ENCODE peak calls at places on chromosome 14, in nine cellular contexts. J is fibroblast of the aortic adventitia, H is AG04449, P is cardiac muscle cell, I is left ventricle myocardium inferior, M is cardiac fibroblast, T is tibial nerve, S is HFFc6, V is BE2C. E is an unnamed sample.

GRCh38 chr14:103520657-103521437 is 1.8 kb downstream of the CKB start:
- DNase-seq in P (peak), J (peak), I (peak), S (no peak), H (no peak), M (peak), V (peak), T (peak), E (no peak)

GRCh38 chr14:70988452-70988851 is 81.2 kb downstream of the PCNX1 start:
- DNase-seq in S (no peak), J (no peak), H (no peak), T (no peak), I (no peak), V (no peak), P (no peak), M (no peak), E (no peak)

GRCh38 chr14:77111021-77111420 is 13.0 kb downstream of the CIPC start:
- DNase-seq in V (no peak), M (peak), T (no peak), P (no peak), I (no peak), H (no peak), S (no peak), J (peak), E (no peak)

GRCh38 chr14:61409782-61410181 is 88.4 kb downstream of the PRKCH start:
- DNase-seq in M (no peak), J (no peak), T (no peak), H (no peak), V (no peak), I (no peak), S (no peak), P (no peak), E (no peak)

GRCh38 chr14:65833256-65833880 is 420.8 kb downstream of the FUT8 start:
- DNase-seq in M (no peak), J (no peak), V (no peak), T (no peak), P (no peak), S (no peak), I (no peak), H (no peak), E (no peak)

GRCh38 chr14:60922050-60922449 is 58.8 kb downstream of the TRMT5 start:
- DNase-seq in T (no peak), S (no peak), H (no peak), V (no peak), P (no peak), I (no peak), J (peak), M (peak), E (no peak)

GRCh38 chr14:51616724-51617409 is 34.8 kb upstream of the FRMD6 start:
- DNase-seq in P (no peak), J (peak), T (no peak), S (peak), V (no peak), I (no peak), M (peak), H (peak), E (no peak)

GRCh38 chr14:104281768-104282301 is 143.4 kb downstream of the KIF26A start:
- DNase-seq in J (no peak), T (no peak), H (no peak), S (no peak), P (no peak), I (peak), V (peak), M (no peak), E (peak)

GRCh38 chr14:75369506-75369905 is 58.3 kb upstream of the JDP2 start:
- DNase-seq in I (peak), M (no peak), V (peak), J (no peak), S (no peak), P (no peak), T (no peak), H (no peak), E (no peak)

GRCh38 chr14:60561845-60562746 is 53.1 kb downstream of the SIX6 start:
- DNase-seq in V (peak), P (peak), J (peak), H (no peak), S (peak), M (peak), T (peak), I (no peak), E (no peak)

GRCh38 chr14:51650721-51651387 is 856 bp upstream of the FRMD6 start:
- DNase-seq in I (peak), M (peak), T (peak), P (peak), V (no peak), J (no peak), S (no peak), H (no peak), E (no peak)

GRCh38 chr14:84579292-84579691 is 950.7 kb upstream of the FLRT2 start:
- DNase-seq in M (no peak), H (no peak), J (no peak), T (no peak), S (no peak), V (no peak), I (no peak), P (no peak), E (no peak)

GRCh38 chr14:30273564-30273880 is 285.4 kb upstream of the G2E3 start:
- DNase-seq in P (no peak), J (no peak), M (no peak), I (no peak), H (no peak), S (no peak), T (no peak), V (no peak), E (no peak)

GRCh38 chr14:68278568-68279436 is 459.2 kb downstream of the RAD51B start:
- DNase-seq in P (no peak), I (no peak), T (no peak), J (peak), M (peak), V (no peak), S (peak), H (no peak), E (no peak)

GRCh38 chr14:74856366-74856765 is 19.6 kb downstream of the PROX2 start:
- DNase-seq in I (no peak), V (no peak), M (no peak), P (no peak), H (no peak), J (no peak), S (no peak), T (no peak), E (no peak)

GRCh38 chr14:60090864-60091519 is 731 bp upstream of the PCNX4 start:
- DNase-seq in M (peak), S (no peak), P (peak), H (no peak), V (peak), T (peak), I (peak), J (peak), E (peak)

GRCh38 chr14:72714094-72714493 is 179.8 kb downstream of the DPF3 start:
- DNase-seq in P (no peak), H (no peak), I (no peak), J (no peak), T (no peak), M (no peak), V (no peak), S (no peak), E (no peak)

GRCh38 chr14:77324816-77325745 is 4.2 kb downstream of the GSTZ1 start:
- DNase-seq in P (no peak), I (no peak), M (no peak), V (no peak), J (no peak), H (no peak), T (no peak), S (no peak), E (no peak)

GRCh38 chr14:74261288-74261687 is 22.0 kb downstream of the VSX2 start:
- DNase-seq in M (no peak), J (no peak), S (no peak), I (no peak), T (no peak), V (no peak), H (no peak), P (no peak), E (no peak)

GRCh38 chr14:49970474-49971147 is 77.7 kb downstream of the ARF6 start:
- DNase-seq in P (peak), S (no peak), T (peak), M (peak), H (no peak), V (no peak), J (peak), I (no peak), E (no peak)

GRCh38 chr14:23148596-23149249 is 29.7 kb upstream of the CEBPE start:
- DNase-seq in S (no peak), M (no peak), I (no peak), J (no peak), P (no peak), V (no peak), T (no peak), H (no peak), E (no peak)

GRCh38 chr14:35333797-35334743 is 41.9 kb downstream of the PSMA6 start:
- DNase-seq in M (no peak), S (no peak), J (no peak), I (no peak), H (no peak), P (no peak), V (no peak), T (no peak), E (no peak)
- TF ChIP-seq CTCF in M (no peak), S (no peak), J (no peak), I (no peak), H (no peak), P (no peak), V (no peak), T (no peak), E (no peak)

GRCh38 chr14:55129428-55130193 is 559 bp downstream of the LGALS3 start:
- DNase-seq in V (peak), H (no peak), I (peak), T (peak), J (peak), S (peak), P (peak), M (peak), E (peak)

GRCh38 chr14:55129086-55129427 is at the start of gene LGALS3:
- DNase-seq in V (peak), M (peak), J (peak), H (no peak), P (peak), S (peak), I (peak), T (peak), E (peak)

GRCh38 chr14:55130194-55130550 is 1.1 kb downstream of the LGALS3 start:
- DNase-seq in V (no peak), P (no peak), S (peak), T (no peak), M (peak), J (peak), H (no peak), I (no peak), E (no peak)

GRCh38 chr14:55133416-55133815 is 4.4 kb downstream of the LGALS3 start:
- DNase-seq in M (no peak), V (no peak), I (no peak), H (no peak), P (no peak), T (no peak), S (peak), J (peak), E (no peak)

DNA sequence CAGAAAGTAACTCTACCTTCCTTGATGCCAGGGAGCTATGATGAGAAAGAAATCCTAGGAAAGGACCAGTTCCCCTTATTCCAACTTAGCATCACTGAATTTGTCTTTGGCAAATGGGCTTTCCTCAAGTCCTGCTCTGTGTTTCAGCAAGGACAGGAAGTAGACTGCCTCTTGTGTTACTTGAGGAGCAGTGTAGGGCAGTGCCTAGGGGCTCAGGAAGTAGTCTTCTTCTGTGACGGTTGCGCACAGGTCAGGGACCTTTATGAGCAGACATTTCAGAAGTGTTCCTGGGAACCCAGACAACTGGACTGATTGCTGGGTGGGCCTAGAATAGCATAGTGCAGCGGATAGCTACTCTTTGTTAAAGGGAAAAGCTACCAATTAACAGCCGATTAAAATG is 2.7 kb downstream of the LGALS3 start:
- DNase-seq in J (no peak), P (no peak), V (no peak), I (no peak), H (no peak), M (no peak), T (no peak), S (no peak), E (no peak)
- TF ChIP-seq CTCF in J (peak), P (no peak), V (no peak), I (peak), H (no peak), M (peak), T (no peak), S (no peak), E (no peak)

GRCh38 chr14:59018978-59019377 is 169.5 kb upstream of the DAAM1 start:
- DNase-seq in H (no peak), P (no peak), V (no peak), S (no peak), I (no peak), M (no peak), J (no peak), T (no peak), E (no peak)
- TF ChIP-seq CTCF in H (peak), P (peak), V (peak), S (peak), I (no peak), M (peak), J (peak), T (no peak), E (no peak)

DNA sequence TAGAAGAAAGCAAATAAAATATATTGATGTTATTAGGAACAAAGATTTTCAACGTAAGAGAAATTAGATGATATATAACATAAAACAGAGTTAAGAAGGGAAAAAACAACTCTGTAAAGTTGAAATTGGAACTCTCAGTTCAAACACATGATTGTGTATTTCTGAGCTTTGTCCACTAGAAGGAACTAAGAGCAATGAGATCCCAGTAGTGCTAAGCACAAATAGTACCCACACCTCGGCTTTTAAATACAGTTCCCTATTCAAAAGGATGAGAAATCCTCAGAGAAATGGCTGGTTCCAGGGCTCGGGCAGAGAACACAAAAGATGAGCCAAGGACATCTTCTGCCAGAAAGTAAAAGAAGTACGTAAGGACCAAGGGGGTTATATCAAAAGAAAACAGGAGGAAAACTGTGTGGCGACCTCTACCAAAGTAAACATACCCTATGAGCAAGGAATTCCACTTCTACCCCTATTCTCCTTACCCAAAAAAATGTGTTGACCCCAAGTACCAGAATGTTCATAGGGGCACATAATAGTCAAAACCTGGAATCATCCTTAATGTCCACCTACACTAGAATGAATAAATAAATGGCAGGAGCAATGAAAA is 96.6 kb downstream of the SPTSSA start:
- DNase-seq in P (peak), H (no peak), J (peak), M (peak), V (no peak), I (no peak), T (no peak), S (no peak), E (no peak)
- TF ChIP-seq CTCF in P (peak), H (no peak), J (peak), M (peak), V (peak), I (peak), T (no peak), S (peak), E (no peak)

GRCh38 chr14:36519431-36520321 is at the start of gene NKX2-1:
- DNase-seq in V (no peak), I (no peak), H (no peak), S (no peak), M (no peak), J (no peak), P (no peak), T (no peak), E (no peak)

GRCh38 chr14:36522347-36522971 is 2.4 kb upstream of the NKX2-1 start:
- DNase-seq in J (no peak), S (no peak), P (no peak), H (no peak), V (no peak), M (no peak), I (no peak), T (no peak), E (no peak)

GRCh38 chr14:36521598-36522345 is 1.7 kb upstream of the NKX2-1 start:
- DNase-seq in T (no peak), M (no peak), J (no peak), S (no peak), V (no peak), P (no peak), H (no peak), I (no peak), E (no peak)

GRCh38 chr14:36518586-36519430 is 1.2 kb downstream of the NKX2-1 start:
- DNase-seq in V (no peak), H (no peak), I (no peak), P (no peak), J (no peak), T (no peak), S (no peak), M (no peak), E (no peak)

GRCh38 chr14:36520601-36521525 is 831 bp upstream of the NKX2-1 start:
- DNase-seq in H (no peak), J (no peak), T (no peak), S (peak), M (no peak), P (peak), V (no peak), I (no peak), E (no peak)
- TF ChIP-seq CTCF in H (peak), J (no peak), T (no peak), S (peak), M (no peak), P (peak), V (peak), I (peak), E (no peak)

DNA sequence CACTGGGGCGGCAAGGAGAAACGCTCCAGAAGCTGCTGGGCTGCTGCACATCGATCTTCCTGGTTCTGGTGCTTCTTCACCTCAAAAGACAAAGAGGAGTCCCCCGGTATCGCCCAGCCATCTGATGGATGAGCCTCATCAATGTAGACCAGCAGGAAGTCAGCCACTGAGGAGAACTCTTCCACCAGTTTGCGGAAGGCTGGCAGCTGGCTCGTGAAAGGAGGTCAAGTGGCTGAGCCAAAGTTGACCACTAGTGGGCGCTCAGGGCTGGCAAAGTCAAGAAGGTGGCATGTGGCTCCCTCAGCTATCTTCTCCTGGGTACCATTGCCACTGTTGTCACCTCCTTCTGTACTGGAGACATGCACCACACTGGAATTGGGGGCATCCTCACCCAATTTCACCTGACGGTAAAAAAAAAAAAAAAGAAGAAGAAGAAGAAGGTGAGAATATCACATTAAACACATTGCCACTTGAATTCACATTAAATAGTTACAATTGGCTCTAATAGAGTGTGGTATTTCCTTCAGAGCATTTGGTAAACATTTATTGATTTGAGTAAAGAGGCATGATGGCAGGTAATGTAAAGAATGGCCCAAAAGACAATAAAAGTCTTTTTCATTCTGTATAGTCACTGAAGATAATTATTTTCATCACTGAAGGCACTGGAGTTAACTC is 8.3 kb downstream of the DIO2 start:
- DNase-seq in P (no peak), T (no peak), S (no peak), V (peak), H (no peak), I (no peak), M (peak), J (no peak), E (no peak)
- TF ChIP-seq CTCF in P (peak), T (peak), S (peak), V (peak), H (peak), I (no peak), M (peak), J (peak), E (no peak)

GRCh38 chr14:35403085-35403396 is 1.5 kb downstream of the NFKBIA start:
- DNase-seq in I (peak), T (peak), P (no peak), V (no peak), J (peak), H (no peak), M (peak), S (no peak), E (no peak)

GRCh38 chr14:35404496-35405303 is at the start of gene NFKBIA:
- DNase-seq in P (peak), V (peak), H (no peak), T (peak), I (peak), M (peak), S (peak), J (peak), E (peak)

GRCh38 chr14:35404246-35404495 is 378 bp downstream of the NFKBIA start:
- DNase-seq in V (no peak), J (no peak), H (no peak), M (no peak), S (no peak), P (no peak), T (no peak), I (no peak), E (no peak)

GRCh38 chr14:35402323-35403084 is 2.0 kb downstream of the NFKBIA start:
- DNase-seq in J (peak), T (peak), I (no peak), P (no peak), H (no peak), V (no peak), S (no peak), M (peak), E (no peak)

DNA sequence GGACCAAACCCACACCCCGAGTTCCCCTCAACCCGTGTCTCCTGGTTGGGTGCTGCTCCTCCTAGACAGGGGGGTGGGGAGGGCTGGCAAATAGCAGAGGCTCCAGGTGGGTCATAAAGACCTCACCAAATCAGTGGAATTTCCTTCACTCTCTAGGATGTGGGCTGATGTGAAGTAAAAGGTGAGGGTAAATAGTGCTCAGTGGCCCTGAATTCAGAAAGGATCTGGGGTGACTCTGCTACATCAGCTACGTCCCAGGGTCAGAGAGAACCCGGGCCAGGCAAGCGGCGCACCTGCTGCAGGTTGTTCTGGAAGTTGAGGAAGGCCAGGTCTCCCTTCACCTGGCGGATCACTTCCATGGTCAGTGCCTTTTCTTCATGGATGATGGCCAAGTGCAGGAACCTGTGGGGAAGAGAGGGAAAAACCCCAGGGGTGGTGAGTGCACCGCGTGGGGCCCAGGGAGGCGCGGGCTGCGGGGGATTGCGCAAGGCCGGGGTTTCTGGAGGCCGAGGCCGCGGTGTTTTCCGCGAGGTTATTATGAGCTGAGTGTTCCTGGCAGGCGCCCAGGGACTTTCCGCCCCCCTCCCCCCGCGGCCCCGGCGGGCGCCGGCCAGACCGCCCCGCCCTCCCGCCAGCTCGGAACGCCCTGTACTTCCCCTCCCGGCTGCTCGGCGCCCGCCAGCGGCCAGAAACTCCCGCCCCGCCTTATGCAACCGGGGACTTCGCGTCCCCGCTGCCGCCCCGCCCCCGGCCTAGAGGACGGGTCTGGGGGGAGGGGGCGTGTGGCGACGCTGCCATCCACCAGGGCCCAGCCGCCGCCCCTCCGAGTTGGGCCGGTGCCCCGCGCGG is 928 bp downstream of the NFKBIA start:
- DNase-seq in V (peak), S (peak), T (peak), I (peak), H (peak), P (peak), J (peak), M (peak), E (peak)
- TF ChIP-seq CTCF in V (no peak), S (no peak), T (no peak), I (no peak), H (peak), P (no peak), J (no peak), M (no peak), E (no peak)